ENCODE peak calls at places on chromosomes 16 and 17, in four cellular contexts. One of them, this sample, is unnamed.

GRCh38 chr17:4945944-4946280 is 2.4 kb downstream of the PFN1 start:
- DNase-seq in WTC11: no peak
- DNase-seq in GM12878: no peak
- DNase-seq in K562: no peak
- DNase-seq in this sample: no peak

GRCh38 chr16:3938471-3938842 is 57.9 kb upstream of the CREBBP start:
- DNase-seq in WTC11: no peak
- DNase-seq in K562: no peak
- DNase-seq in GM12878: no peak
- DNase-seq in this sample: no peak

GRCh38 chr16:84234656-84235285 is 5.0 kb downstream of the KCNG4 start:
- DNase-seq in WTC11: no peak
- DNase-seq in GM12878: no peak
- DNase-seq in K562: no peak
- DNase-seq in this sample: no peak

GRCh38 chr17:38881600-38882191 is 11.8 kb downstream of the LASP1 start:
- DNase-seq in WTC11: no peak
- DNase-seq in GM12878: no peak
- DNase-seq in K562: peak
- DNase-seq in this sample: no peak

GRCh38 chr16:3121843-3122467 is 9.6 kb downstream of the ZNF205 start:
- DNase-seq in K562: no peak
- DNase-seq in GM12878: no peak
- DNase-seq in WTC11: no peak
- DNase-seq in this sample: no peak

GRCh38 chr17:46795379-46795952 is 23.0 kb downstream of the WNT3 start:
- DNase-seq in K562: peak
- DNase-seq in WTC11: no peak
- DNase-seq in GM12878: no peak
- DNase-seq in this sample: peak

GRCh38 chr17:27389542-27390140 is 66.6 kb upstream of the KSR1 start:
- DNase-seq in GM12878: no peak
- DNase-seq in K562: no peak
- DNase-seq in WTC11: no peak
- DNase-seq in this sample: no peak

GRCh38 chr16:89687092-89687940 is 827 bp downstream of the CDK10 start:
- DNase-seq in K562: peak
- DNase-seq in WTC11: no peak
- DNase-seq in GM12878: peak
- DNase-seq in this sample: peak

GRCh38 chr17:8072339-8072726 is 15.2 kb downstream of the ALOX12B start:
- DNase-seq in GM12878: no peak
- DNase-seq in WTC11: peak
- DNase-seq in K562: no peak
- DNase-seq in this sample: no peak

GRCh38 chr17:29089601-29090044 is 46.7 kb downstream of the PIPOX start:
- DNase-seq in K562: no peak
- DNase-seq in WTC11: no peak
- DNase-seq in GM12878: no peak
- DNase-seq in this sample: no peak

GRCh38 chr17:58172369-58173071 is 5.7 kb downstream of the OR4D2 start:
- DNase-seq in WTC11: peak
- DNase-seq in GM12878: peak
- DNase-seq in K562: peak
- DNase-seq in this sample: peak

GRCh38 chr17:79000396-79001189 is 9.0 kb downstream of the CANT1 start:
- DNase-seq in WTC11: no peak
- DNase-seq in GM12878: no peak
- DNase-seq in K562: no peak
- DNase-seq in this sample: no peak

GRCh38 chr16:30821891-30822290 is 34.9 kb upstream of the ZNF629 start:
- DNase-seq in WTC11: no peak
- DNase-seq in GM12878: no peak
- DNase-seq in K562: no peak
- DNase-seq in this sample: no peak

GRCh38 chr16:14358697-14359305 is 271.3 kb downstream of the PARN start:
- DNase-seq in WTC11: no peak
- DNase-seq in K562: no peak
- DNase-seq in GM12878: no peak
- DNase-seq in this sample: no peak

DNA sequence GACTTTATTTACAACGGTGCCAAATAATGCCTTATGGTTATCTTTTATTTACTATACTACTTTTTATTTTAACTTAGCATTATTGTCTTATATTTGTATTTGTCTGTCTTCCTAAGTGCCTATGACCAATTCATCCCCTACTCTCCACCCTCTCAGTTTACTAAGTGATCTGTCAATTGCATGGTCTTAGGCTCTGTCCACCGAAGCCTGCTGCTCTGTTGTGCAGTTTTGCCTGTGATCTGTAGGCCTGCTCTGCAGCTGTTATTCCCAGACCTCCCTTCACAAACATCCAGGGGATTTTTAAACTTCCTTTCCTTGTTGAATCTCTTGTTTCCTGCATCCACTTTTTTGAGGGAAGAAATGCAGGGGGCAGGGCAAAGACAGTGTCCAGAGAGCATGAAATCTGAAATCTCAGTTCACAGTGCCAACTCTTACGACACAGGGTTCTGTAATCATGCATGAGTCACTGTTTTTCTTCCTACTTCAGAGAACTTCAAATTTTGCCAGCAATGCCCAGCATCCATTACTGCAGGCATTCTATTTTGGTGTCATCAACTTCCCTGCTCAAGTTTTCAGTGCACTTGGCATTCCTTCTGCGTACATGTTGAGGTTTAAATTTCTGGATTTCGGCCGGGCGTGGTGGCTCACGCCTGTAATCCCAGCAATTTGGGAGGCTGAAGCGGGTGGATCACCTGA is 11.4 kb downstream of the SLFN5 start:
- DNase-seq in WTC11: no peak
- DNase-seq in K562: no peak
- DNase-seq in GM12878: no peak
- DNase-seq in this sample: peak
- TF ChIP-seq TCF7 in WTC11: no peak
- TF ChIP-seq TCF7 in K562: no peak
- TF ChIP-seq TCF7 in GM12878: no peak
- TF ChIP-seq TCF7 in this sample: no peak

DNA sequence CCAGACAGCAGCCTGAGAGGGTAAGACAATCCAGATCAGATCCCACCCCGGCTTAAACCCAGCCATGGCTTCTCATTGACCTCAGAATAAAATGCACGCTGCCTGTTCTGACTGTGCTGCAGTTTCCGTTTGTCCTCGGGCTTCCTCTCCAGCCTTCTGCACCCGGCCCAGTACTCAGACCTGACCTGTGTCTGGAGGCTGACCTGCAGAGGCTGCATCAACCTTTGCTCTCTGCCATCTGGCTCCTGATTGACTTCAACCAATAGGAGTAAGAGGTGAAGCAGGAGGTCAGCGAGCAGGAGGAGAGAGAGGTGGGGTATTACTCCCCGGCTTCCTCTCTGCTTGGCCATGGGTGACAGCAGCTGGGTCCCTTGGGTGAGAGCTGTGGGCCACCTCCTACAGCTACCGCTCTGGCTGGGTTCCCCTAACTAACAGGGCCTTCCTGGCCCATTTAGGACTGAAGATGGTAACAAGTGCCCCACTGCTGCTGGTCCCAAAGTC is 46.7 kb downstream of the C16orf82 start:
- DNase-seq in GM12878: peak
- DNase-seq in K562: no peak
- DNase-seq in WTC11: no peak
- DNase-seq in this sample: peak
- TF ChIP-seq TCF7 in GM12878: no peak
- TF ChIP-seq TCF7 in K562: no peak
- TF ChIP-seq TCF7 in WTC11: no peak
- TF ChIP-seq TCF7 in this sample: no peak

GRCh38 chr16:1122031-1122765 is 26.2 kb upstream of the C1QTNF8 start:
- DNase-seq in GM12878: no peak
- DNase-seq in WTC11: no peak
- DNase-seq in K562: no peak
- DNase-seq in this sample: no peak
- TF ChIP-seq TCF7 in GM12878: no peak
- TF ChIP-seq TCF7 in WTC11: no peak
- TF ChIP-seq TCF7 in K562: no peak
- TF ChIP-seq TCF7 in this sample: no peak

GRCh38 chr16:23245268-23245667 is 56.8 kb upstream of the SCNN1B start:
- DNase-seq in WTC11: no peak
- DNase-seq in K562: no peak
- DNase-seq in GM12878: no peak
- DNase-seq in this sample: no peak
- TF ChIP-seq TCF7 in WTC11: no peak
- TF ChIP-seq TCF7 in K562: no peak
- TF ChIP-seq TCF7 in GM12878: no peak
- TF ChIP-seq TCF7 in this sample: no peak

GRCh38 chr17:52157161-52157560 is 1.4 kb downstream of the CA10 start:
- DNase-seq in K562: no peak
- DNase-seq in GM12878: no peak
- DNase-seq in WTC11: no peak
- DNase-seq in this sample: no peak
- TF ChIP-seq TCF7 in K562: no peak
- TF ChIP-seq TCF7 in GM12878: no peak
- TF ChIP-seq TCF7 in WTC11: no peak
- TF ChIP-seq TCF7 in this sample: no peak

DNA sequence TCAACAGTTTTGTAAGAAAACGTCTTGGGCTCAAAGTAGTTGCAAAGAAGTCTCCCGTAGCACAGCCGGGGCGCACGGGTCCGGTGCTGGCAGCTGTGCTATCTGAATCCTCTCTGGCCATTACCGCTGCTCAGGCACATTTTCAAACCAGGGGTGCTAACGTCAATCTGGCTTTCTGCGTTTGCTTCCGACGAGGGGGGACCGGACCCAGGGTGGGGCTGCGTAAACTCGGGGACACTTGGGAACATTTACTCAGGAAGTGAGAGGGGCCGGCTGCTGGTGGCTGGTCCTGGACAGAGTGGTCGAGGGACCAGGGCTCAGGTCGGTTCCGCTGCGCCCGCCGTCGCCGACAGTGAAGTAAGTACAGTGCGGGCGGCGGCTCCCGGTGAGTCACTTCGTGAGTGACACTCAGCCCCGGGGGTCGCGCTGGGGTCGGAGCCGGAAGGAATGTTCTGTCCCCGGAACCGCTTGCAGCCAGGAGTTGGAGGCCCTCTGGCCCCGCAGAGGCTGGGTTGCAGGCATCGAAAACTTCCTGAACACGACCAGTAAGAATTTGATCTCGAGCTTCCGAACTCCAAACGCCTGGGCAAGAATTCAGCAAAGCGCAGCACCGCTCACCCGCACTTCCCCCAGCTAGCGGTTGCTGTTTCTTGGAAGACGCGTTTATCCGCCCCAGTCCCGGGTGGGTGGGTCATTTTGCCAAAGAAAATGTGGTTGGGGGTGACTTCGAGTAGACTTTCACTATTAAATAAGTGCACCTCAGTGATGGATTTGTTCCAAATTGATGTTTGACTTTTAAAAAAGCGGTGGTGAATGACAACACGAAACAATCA is 1.4 kb upstream of the HS3ST3B1 start:
- DNase-seq in GM12878: no peak
- DNase-seq in K562: peak
- DNase-seq in WTC11: peak
- DNase-seq in this sample: peak
- TF ChIP-seq TCF7 in GM12878: no peak
- TF ChIP-seq TCF7 in K562: no peak
- TF ChIP-seq TCF7 in WTC11: no peak
- TF ChIP-seq TCF7 in this sample: no peak

DNA sequence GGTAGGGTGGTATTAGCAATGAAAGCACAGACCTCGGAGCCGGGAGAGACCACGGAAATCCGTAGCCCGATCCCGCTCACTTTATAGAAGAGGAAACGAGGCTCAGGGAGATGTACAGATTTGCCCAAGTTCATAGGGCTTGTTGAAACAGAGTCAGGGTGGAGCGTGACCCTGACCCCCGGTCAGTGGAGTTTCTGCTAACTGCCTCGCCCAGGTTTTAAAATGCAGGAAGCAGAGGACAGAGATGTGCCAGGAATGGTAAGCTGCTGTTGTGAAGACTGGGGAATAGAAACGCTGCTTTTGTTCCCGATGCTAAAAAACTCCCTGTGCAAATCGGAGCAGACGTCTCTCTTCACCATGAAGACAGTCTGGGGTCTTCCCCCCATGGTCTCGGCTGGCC is 403.0 kb downstream of the SEC14L1 start:
- DNase-seq in WTC11: no peak
- DNase-seq in K562: no peak
- DNase-seq in GM12878: no peak
- DNase-seq in this sample: no peak
- TF ChIP-seq TCF7 in WTC11: no peak
- TF ChIP-seq TCF7 in K562: no peak
- TF ChIP-seq TCF7 in GM12878: no peak
- TF ChIP-seq TCF7 in this sample: no peak

DNA sequence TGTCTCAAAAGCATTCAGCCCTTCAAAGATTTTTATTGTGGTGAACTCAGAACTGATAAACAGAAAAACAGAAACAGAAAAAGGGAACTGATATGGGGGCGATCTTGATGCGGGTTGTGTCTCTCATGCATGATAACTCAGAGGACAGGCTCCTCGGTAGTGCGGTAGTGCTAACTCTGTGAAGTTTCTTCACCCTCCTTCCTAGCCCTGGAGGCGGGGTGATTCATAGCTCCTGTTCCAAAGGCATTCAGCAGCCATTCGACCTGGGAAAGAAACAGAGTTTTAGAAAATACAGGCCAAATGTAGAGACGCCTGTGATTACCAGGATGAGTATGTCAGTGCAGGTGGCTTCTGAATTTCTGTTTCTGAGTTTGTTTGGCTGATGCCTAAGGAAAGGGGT is 5.5 kb upstream of the MAF start:
- DNase-seq in WTC11: no peak
- DNase-seq in K562: no peak
- DNase-seq in GM12878: no peak
- DNase-seq in this sample: no peak
- TF ChIP-seq TCF7 in WTC11: no peak
- TF ChIP-seq TCF7 in K562: no peak
- TF ChIP-seq TCF7 in GM12878: no peak
- TF ChIP-seq TCF7 in this sample: no peak

DNA sequence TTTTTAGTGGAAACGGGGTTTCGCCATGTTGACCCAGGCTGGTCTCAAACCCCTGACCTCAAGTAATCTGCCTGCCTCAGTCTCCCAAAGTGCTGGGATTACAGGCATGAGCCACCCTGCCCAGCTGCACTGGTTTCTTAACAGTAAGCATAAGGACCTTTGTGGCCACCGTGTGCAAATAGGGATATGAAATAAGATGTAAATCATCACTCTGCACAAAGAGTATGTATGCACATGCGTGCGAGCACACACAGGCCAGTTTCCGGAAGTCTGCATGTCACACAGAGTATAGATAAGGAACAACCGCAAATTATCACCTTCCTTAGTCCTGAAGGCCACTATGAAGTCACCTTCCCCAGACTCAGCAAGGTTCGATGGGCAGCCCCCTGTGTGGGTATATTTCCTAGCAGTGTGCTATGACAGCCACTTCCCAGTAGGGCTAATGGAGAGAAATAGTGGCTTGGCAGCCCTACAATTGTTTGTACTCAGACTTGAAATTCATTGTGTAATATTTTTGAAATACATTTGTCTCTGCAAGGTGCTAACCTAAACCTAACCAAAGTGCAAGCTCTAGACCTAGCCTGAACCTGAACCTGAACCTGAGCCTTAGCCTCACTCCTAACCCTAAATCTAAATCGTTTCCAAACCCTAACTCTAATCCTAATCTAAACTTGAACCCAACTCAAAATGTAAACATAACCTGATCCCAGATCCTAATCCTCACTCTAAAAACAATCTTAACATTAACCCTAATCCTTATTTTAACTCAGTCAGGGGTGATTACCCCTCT is 48.4 kb upstream of the SKAP1 start:
- DNase-seq in K562: peak
- DNase-seq in GM12878: peak
- DNase-seq in WTC11: no peak
- DNase-seq in this sample: no peak
- TF ChIP-seq TCF7 in K562: no peak
- TF ChIP-seq TCF7 in GM12878: no peak
- TF ChIP-seq TCF7 in WTC11: no peak
- TF ChIP-seq TCF7 in this sample: no peak

This sample was measured in HepG2.